ENCODE peak calls at places on chromosomes 13 and 19, in ten cellular contexts. W is OCI-M1; J is G401; V is PC-3; F is activated naive CD8-positive, alpha-beta T cell treated with anti-CD3 and anti-CD28 coated beads, Interleukin-2, amount 50 U/mL, for 16 hours; K is NCI-H1694 treated with DMSO at 0.1 percent for 48 hours; Y is glutamatergic neuron; L is HEK293T; H is GM12891; G is COLO829. P is an unnamed sample.

GRCh38 chr19:58439576-58440554 is at the start of gene ZNF132:
- DNase-seq in W (peak), J (peak), V (no peak), F (peak), K (no peak), Y (peak), L (no peak), H (peak), G (no peak), P (peak)

GRCh38 chr13:77013853-77014542 is 13.0 kb downstream of the FBXL3 start:
- DNase-seq in W (no peak), J (no peak), V (no peak), F (no peak), K (no peak), Y (no peak), L (no peak), H (no peak), G (no peak), P (no peak)

GRCh38 chr13:45826741-45827140 is 24.8 kb downstream of the SIAH3 start:
- DNase-seq in W (peak), J (no peak), V (no peak), F (no peak), K (no peak), Y (no peak), L (no peak), H (no peak), G (no peak), P (no peak)

GRCh38 chr19:9453953-9454352 is 18.6 kb upstream of the ZNF266 start:
- DNase-seq in W (no peak), J (no peak), V (no peak), F (no peak), K (no peak), Y (no peak), L (no peak), H (no peak), G (no peak), P (no peak)

GRCh38 chr13:97422118-97423054 is 11.6 kb upstream of the RAP2A start:
- DNase-seq in W (peak), J (no peak), V (no peak), F (no peak), K (no peak), Y (no peak), L (no peak), H (no peak), G (no peak), P (no peak)

GRCh38 chr13:55516610-55517009 is 1624.1 kb upstream of the PRR20A start:
- DNase-seq in W (peak), J (no peak), V (no peak), F (no peak), K (no peak), Y (no peak), L (no peak), H (no peak), G (no peak), P (no peak)

GRCh38 chr19:6963937-6964336 is 57.3 kb downstream of the MBD3L2B start:
- DNase-seq in W (peak), J (no peak), V (peak), F (no peak), K (no peak), Y (no peak), L (peak), H (no peak), G (no peak), P (no peak)

GRCh38 chr19:50005428-50005827 is 19.7 kb downstream of the VRK3 start:
- DNase-seq in W (no peak), J (no peak), V (no peak), F (no peak), K (no peak), Y (no peak), L (no peak), H (no peak), G (no peak), P (no peak)

GRCh38 chr13:88648598-88649373 is 977.6 kb downstream of the SLITRK5 start:
- DNase-seq in W (peak), J (no peak), V (no peak), F (no peak), K (no peak), Y (no peak), L (no peak), H (no peak), G (no peak), P (no peak)

GRCh38 chr19:48513289-48514122 is 1.9 kb upstream of the LMTK3 start:
- DNase-seq in W (peak), J (peak), V (peak), F (peak), K (peak), Y (peak), L (peak), H (peak), G (peak), P (peak)

GRCh38 chr13:114143806-114144605 is 11.6 kb upstream of the RASA3 start:
- DNase-seq in W (no peak), J (no peak), V (no peak), F (no peak), K (no peak), Y (peak), L (peak), H (peak), G (no peak), P (no peak)

GRCh38 chr13:76887070-76887563 is 912 bp upstream of the KCTD12 start:
- DNase-seq in W (no peak), J (no peak), V (no peak), F (no peak), K (no peak), Y (peak), L (peak), H (no peak), G (no peak), P (no peak)

GRCh38 chr13:71786815-71787214 is 80.2 kb downstream of the DACH1 start:
- DNase-seq in W (no peak), J (no peak), V (no peak), F (no peak), K (no peak), Y (no peak), L (no peak), H (no peak), G (no peak), P (no peak)

GRCh38 chr19:13906525-13906904 is 514 bp downstream of the CC2D1A start:
- DNase-seq in W (peak), J (no peak), V (peak), F (no peak), K (no peak), Y (no peak), L (no peak), H (no peak), G (no peak), P (no peak)